ENCODE peak calls at places on chromosomes 6 and 20, in eight cellular contexts. L is fibroblast of mammary gland, X is bronchial epithelial cell, U is RWPE1, V is osteocyte, O is A673, H is fibroblast of pulmonary artery, B is mesothelial cell of epicardium. D is an unnamed sample.

GRCh38 chr6:110826236-110827129 is 11.2 kb upstream of the CDK19 start:
- DNase-seq in X (peak), V (no peak), O (no peak), U (no peak), L (peak), H (no peak), B (no peak), D (no peak)

GRCh38 chr20:52303281-52303950 is 111.8 kb upstream of the ZFP64 start:
- DNase-seq in B (no peak), X (no peak), H (no peak), V (no peak), O (no peak), L (no peak), U (no peak), D (no peak)

GRCh38 chr6:33904050-33904827 is 100.4 kb upstream of the MLN start:
- DNase-seq in H (no peak), U (no peak), V (no peak), L (no peak), X (no peak), B (no peak), O (no peak), D (no peak)

GRCh38 chr6:4603291-4603690 is 172.9 kb upstream of the CDYL start:
- DNase-seq in V (no peak), B (no peak), L (peak), U (peak), X (peak), H (peak), O (no peak), D (peak)

GRCh38 chr6:21402368-21402767 is 191.2 kb upstream of the SOX4 start:
- DNase-seq in O (no peak), H (peak), V (no peak), L (peak), B (no peak), X (no peak), U (no peak), D (no peak)

GRCh38 chr20:46803446-46804020 is 91.1 kb upstream of the EYA2 start:
- DNase-seq in U (no peak), O (no peak), V (no peak), X (no peak), L (no peak), B (no peak), H (no peak), D (no peak)

GRCh38 chr6:85460951-85461805 is 11.3 kb downstream of the NT5E start:
- DNase-seq in L (peak), H (peak), O (no peak), V (no peak), B (no peak), U (no peak), X (no peak), D (no peak)

GRCh38 chr6:138545621-138545980 is 46.3 kb upstream of the NHSL1 start:
- DNase-seq in X (no peak), H (peak), L (peak), O (peak), U (no peak), V (peak), B (peak), D (no peak)

GRCh38 chr6:37714836-37715425 is 17.2 kb upstream of the MDGA1 start:
- DNase-seq in X (no peak), B (no peak), U (no peak), H (no peak), O (no peak), L (peak), V (no peak), D (no peak)

GRCh38 chr6:169972736-169973135 is 221.3 kb downstream of the ERMARD start:
- DNase-seq in U (no peak), B (peak), H (no peak), V (peak), O (no peak), L (no peak), X (no peak), D (no peak)

GRCh38 chr6:32393660-32394420 is 13.1 kb downstream of the BTNL2 start:
- DNase-seq in B (no peak), L (peak), H (peak), X (peak), O (peak), V (no peak), U (no peak), D (peak)

GRCh38 chr20:20327756-20328155 is 40.1 kb upstream of the INSM1 start:
- DNase-seq in X (peak), L (peak), O (no peak), B (no peak), U (peak), V (no peak), H (no peak), D (no peak)

DNA sequence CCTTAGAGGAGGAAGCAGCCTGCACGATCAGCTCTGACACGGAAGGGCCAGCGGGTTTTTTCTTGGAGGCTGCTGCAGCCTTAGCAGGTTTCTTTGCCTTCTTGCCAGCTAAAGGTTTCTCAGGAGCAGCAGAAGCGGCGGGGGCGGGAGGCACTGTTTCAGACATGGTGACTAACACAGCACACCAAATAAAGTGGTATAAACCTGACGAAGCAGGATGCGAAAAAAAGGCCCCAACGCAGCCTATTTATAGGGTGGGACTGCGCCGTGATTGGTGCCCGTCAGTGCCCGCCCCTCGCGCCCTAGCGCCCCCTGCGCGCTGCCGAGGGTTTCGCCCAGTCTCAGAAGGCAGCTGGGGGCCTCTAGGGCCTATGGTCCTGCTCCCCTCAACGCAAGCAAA is 55.0 kb downstream of the TRIM38 start:
- DNase-seq in U (peak), B (peak), O (peak), X (peak), V (no peak), H (peak), L (peak), D (no peak)
- TF ChIP-seq CTCF in U (peak), B (no peak), O (peak), X (peak), V (peak), H (peak), L (peak), D (peak)

GRCh38 chr20:44572551-44573500 is 9.6 kb upstream of the PKIG start:
- DNase-seq in O (peak), X (peak), B (no peak), H (peak), U (peak), L (peak), V (no peak), D (peak)

GRCh38 chr20:44566811-44567210 is 15.6 kb upstream of the PKIG start:
- DNase-seq in H (no peak), O (no peak), B (no peak), L (no peak), U (no peak), X (peak), V (no peak), D (no peak)

GRCh38 chr20:44571367-44571766 is 11.0 kb upstream of the PKIG start:
- DNase-seq in H (no peak), B (no peak), U (no peak), L (no peak), O (no peak), V (no peak), X (no peak), D (no peak)

GRCh38 chr20:44573501-44573869 is 8.9 kb upstream of the PKIG start:
- DNase-seq in O (no peak), V (no peak), B (no peak), H (no peak), L (no peak), X (no peak), U (no peak), D (no peak)

DNA sequence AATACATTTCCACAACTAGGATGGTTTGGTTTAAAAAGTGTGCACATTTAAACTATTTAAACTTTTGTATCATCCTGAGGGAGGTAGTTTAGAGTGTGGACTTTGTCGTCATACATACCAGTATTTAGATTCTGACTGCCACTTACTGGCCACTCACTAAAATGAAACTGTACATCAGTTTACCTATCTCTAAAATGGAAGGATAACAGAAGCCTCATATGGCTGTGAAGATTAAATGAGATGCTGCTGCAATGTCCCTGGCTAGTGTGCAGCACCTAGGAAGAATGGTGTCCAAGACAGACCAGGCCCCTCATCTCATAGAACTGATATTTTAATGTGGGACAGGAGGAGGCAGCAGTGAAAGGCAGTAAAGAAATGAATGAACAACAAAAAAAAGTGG is 12.0 kb upstream of the PKIG start:
- DNase-seq in H (no peak), O (no peak), B (no peak), L (no peak), U (no peak), V (no peak), X (no peak), D (no peak)
- TF ChIP-seq CTCF in H (no peak), O (no peak), B (no peak), L (no peak), U (no peak), V (no peak), X (no peak), D (no peak)

DNA sequence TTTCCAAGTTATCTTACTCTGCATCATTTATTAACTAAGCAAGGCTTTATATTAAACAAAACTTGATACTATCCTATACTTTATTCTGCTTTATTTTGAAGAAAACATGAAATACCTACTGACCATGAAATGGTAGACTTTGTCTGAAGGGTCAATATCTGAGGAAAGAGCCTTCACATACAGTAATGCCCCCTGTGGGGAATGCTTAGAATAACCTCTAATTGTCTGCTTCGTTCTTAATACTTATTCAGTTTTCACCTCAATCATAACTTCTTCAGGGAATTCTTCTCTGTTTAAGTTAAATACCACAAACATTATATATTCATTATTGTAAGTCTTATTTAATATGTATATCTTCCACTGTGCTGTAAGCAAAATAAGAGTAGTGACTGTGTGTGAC is 498.9 kb upstream of the MANEA start:
- DNase-seq in U (no peak), O (no peak), V (no peak), H (no peak), X (no peak), L (no peak), B (no peak), D (no peak)
- TF ChIP-seq CTCF in U (no peak), O (peak), V (no peak), H (no peak), X (no peak), L (no peak), B (no peak), D (no peak)

GRCh38 chr6:166437661-166438060 is 54.9 kb upstream of the MPC1 start:
- DNase-seq in H (no peak), B (no peak), O (no peak), L (no peak), U (no peak), V (no peak), X (no peak), D (no peak)
- TF ChIP-seq CTCF in H (no peak), B (no peak), O (no peak), L (no peak), U (no peak), V (no peak), X (no peak), D (no peak)

DNA sequence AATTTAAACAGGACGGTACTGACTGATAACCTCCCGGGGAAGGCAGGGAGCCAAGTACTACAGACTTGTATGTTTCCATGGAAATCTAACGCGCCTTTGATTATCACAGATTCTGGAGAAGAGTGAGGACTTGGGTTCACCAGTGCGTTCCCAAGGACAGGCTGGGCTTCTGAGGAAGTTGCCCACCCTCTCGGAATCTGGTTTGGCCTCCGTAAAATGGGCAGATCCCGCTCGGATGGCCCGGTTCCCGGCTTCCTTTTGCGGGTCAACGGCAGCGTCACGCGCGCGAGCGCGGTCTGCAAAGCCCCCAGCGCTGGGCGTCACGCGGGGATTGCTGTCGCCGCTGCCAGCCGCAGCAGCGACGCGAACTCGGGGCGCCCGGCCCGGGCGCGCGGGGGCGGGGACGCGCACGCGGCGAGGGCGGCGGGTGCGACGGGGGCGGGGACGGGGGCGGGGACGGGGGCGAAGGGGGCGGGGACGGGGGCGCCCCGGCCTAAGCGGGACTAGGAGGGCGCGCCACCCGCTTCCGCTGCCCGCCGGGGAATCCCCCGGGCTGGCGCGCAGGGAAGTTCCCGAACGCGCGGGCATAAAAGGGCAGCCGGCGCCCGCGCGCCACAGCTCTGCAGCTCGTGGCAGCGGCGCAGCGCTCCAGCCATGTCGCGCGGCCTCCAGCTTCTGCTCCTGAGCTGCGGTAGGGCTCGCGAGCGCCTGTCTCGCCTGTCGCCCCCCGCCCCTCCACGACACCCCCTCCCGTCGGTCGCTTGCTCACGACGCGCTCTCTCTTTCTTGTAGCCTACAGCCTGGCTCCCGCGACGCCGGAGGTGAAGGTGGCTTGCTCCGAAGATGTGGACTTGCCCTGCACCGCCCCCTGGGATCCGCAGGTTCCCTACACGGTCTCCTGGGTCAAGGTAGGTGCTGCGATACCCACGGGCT is at the start of gene CD83:
- DNase-seq in O (peak), U (peak), B (peak), V (no peak), H (peak), L (peak), X (no peak), D (no peak)
- TF ChIP-seq CTCF in O (peak), U (peak), B (no peak), V (peak), H (no peak), L (no peak), X (peak), D (peak)